ENCODE peak calls at places on chromosomes 4 and X, in eight cellular contexts. One of them, this sample, is unnamed.

GRCh38 chr4:40057540-40058091 is 966 bp downstream of the N4BP2 start:
- DNase-seq in uterus: peak; percentile 88
- DNase-seq in RWPE1: peak; percentile 97
- DNase-seq in mammary epithelial cell: peak; percentile 96
- DNase-seq in astrocyte of the spinal cord: peak; percentile 97
- DNase-seq in spleen: peak; percentile 82
- DNase-seq in GM13976: peak; percentile 90
- DNase-seq in transverse colon: peak; percentile 85
- DNase-seq in this sample: no peak

GRCh38 chr4:113788888-113789287 is 27.4 kb upstream of the CAMK2D start:
- DNase-seq in uterus: no peak
- DNase-seq in RWPE1: no peak
- DNase-seq in mammary epithelial cell: no peak
- DNase-seq in astrocyte of the spinal cord: no peak
- DNase-seq in spleen: no peak
- DNase-seq in GM13976: no peak
- DNase-seq in transverse colon: no peak
- DNase-seq in this sample: no peak

GRCh38 chr4:15989431-15989830 is 26.5 kb upstream of the FGFBP2 start:
- DNase-seq in uterus: no peak
- DNase-seq in RWPE1: no peak
- DNase-seq in mammary epithelial cell: no peak
- DNase-seq in astrocyte of the spinal cord: no peak
- DNase-seq in spleen: no peak
- DNase-seq in GM13976: no peak
- DNase-seq in transverse colon: no peak
- DNase-seq in this sample: no peak

GRCh38 chr4:83082777-83083176 is 31.8 kb downstream of the PLAC8 start:
- DNase-seq in uterus: no peak
- DNase-seq in RWPE1: no peak
- DNase-seq in mammary epithelial cell: peak; percentile 51
- DNase-seq in astrocyte of the spinal cord: peak; percentile 12
- DNase-seq in spleen: peak; percentile 79
- DNase-seq in GM13976: no peak
- DNase-seq in transverse colon: no peak
- DNase-seq in this sample: no peak

GRCh38 chrX:3711331-3711917 is 2.0 kb downstream of the PRKX start:
- DNase-seq in uterus: no peak
- DNase-seq in RWPE1: no peak
- DNase-seq in mammary epithelial cell: no peak
- DNase-seq in astrocyte of the spinal cord: no peak
- DNase-seq in spleen: peak; percentile 83
- DNase-seq in GM13976: no peak
- DNase-seq in transverse colon: peak; percentile 25
- DNase-seq in this sample: peak; percentile 59

GRCh38 chrX:152632445-152633097 is 5.1 kb upstream of the GABRQ start:
- DNase-seq in uterus: no peak
- DNase-seq in RWPE1: peak; percentile 16
- DNase-seq in mammary epithelial cell: peak; percentile 23
- DNase-seq in astrocyte of the spinal cord: peak; percentile 43
- DNase-seq in spleen: no peak
- DNase-seq in GM13976: no peak
- DNase-seq in transverse colon: peak; percentile 47
- DNase-seq in this sample: no peak

GRCh38 chrX:108590496-108590895 is 145.9 kb downstream of the IRS4 start:
- DNase-seq in uterus: no peak
- DNase-seq in RWPE1: no peak
- DNase-seq in mammary epithelial cell: no peak
- DNase-seq in astrocyte of the spinal cord: peak; percentile 17
- DNase-seq in spleen: no peak
- DNase-seq in GM13976: no peak
- DNase-seq in transverse colon: no peak
- DNase-seq in this sample: no peak

GRCh38 chrX:21932277-21932996 is 8.1 kb upstream of the SMS start:
- DNase-seq in uterus: no peak
- DNase-seq in RWPE1: peak; percentile 44
- DNase-seq in mammary epithelial cell: peak; percentile 89
- DNase-seq in astrocyte of the spinal cord: peak; percentile 91
- DNase-seq in spleen: no peak
- DNase-seq in GM13976: no peak
- DNase-seq in transverse colon: no peak
- DNase-seq in this sample: no peak

GRCh38 chr4:185810746-185811508 is 1.1 kb downstream of the SORBS2 start:
- DNase-seq in uterus: no peak
- DNase-seq in RWPE1: no peak
- DNase-seq in mammary epithelial cell: peak; percentile 72
- DNase-seq in astrocyte of the spinal cord: no peak
- DNase-seq in spleen: no peak
- DNase-seq in GM13976: no peak
- DNase-seq in transverse colon: no peak
- DNase-seq in this sample: no peak

GRCh38 chrX:106726485-106727437 is at the start of gene RNF128:
- DNase-seq in uterus: no peak
- DNase-seq in RWPE1: peak; percentile 55
- DNase-seq in mammary epithelial cell: peak; percentile 62
- DNase-seq in astrocyte of the spinal cord: peak; percentile 23
- DNase-seq in spleen: peak; percentile 66
- DNase-seq in GM13976: no peak
- DNase-seq in transverse colon: peak; percentile 76
- DNase-seq in this sample: no peak

GRCh38 chr4:150884625-150885024 is 130.5 kb downstream of the LRBA start:
- DNase-seq in uterus: no peak
- DNase-seq in RWPE1: no peak
- DNase-seq in mammary epithelial cell: no peak
- DNase-seq in astrocyte of the spinal cord: no peak
- DNase-seq in spleen: no peak
- DNase-seq in GM13976: no peak
- DNase-seq in transverse colon: no peak
- DNase-seq in this sample: no peak
- TF ChIP-seq CTCF in uterus: no peak
- TF ChIP-seq CTCF in RWPE1: no peak
- TF ChIP-seq CTCF in mammary epithelial cell: no peak
- TF ChIP-seq CTCF in astrocyte of the spinal cord: no peak
- TF ChIP-seq CTCF in spleen: no peak
- TF ChIP-seq CTCF in GM13976: no peak
- TF ChIP-seq CTCF in transverse colon: no peak
- TF ChIP-seq CTCF in this sample: no peak

DNA sequence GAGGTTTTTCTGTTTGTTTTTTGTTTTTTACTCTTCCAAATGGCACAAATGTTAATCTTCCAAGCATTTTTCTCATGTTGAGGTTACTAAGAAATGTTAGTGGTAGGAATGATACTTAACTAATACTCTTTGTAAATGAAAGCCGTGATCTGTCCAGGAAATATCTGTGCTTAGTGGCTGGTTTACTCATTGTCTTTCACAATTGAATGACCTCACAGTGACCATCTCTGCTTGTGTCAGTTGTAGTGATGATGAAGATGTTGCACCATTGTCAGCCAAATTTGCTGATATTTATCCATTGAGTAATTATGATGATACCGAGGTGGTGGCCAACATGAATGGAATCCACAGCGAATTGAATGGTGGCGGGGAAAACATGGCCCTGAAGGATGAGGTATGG is 93.5 kb downstream of the TNIP2 start:
- DNase-seq in uterus: no peak
- DNase-seq in RWPE1: peak; percentile 6
- DNase-seq in mammary epithelial cell: peak; percentile 52
- DNase-seq in astrocyte of the spinal cord: peak; percentile 62
- DNase-seq in spleen: no peak
- DNase-seq in GM13976: no peak
- DNase-seq in transverse colon: no peak
- DNase-seq in this sample: no peak
- TF ChIP-seq CTCF in uterus: no peak
- TF ChIP-seq CTCF in RWPE1: no peak
- TF ChIP-seq CTCF in mammary epithelial cell: no peak
- TF ChIP-seq CTCF in astrocyte of the spinal cord: no peak
- TF ChIP-seq CTCF in spleen: no peak
- TF ChIP-seq CTCF in GM13976: no peak
- TF ChIP-seq CTCF in transverse colon: no peak
- TF ChIP-seq CTCF in this sample: no peak

GRCh38 chrX:50169717-50170116 is 31.1 kb downstream of the AKAP4 start:
- DNase-seq in uterus: no peak
- DNase-seq in RWPE1: no peak
- DNase-seq in mammary epithelial cell: no peak
- DNase-seq in astrocyte of the spinal cord: no peak
- DNase-seq in spleen: no peak
- DNase-seq in GM13976: no peak
- DNase-seq in transverse colon: no peak
- DNase-seq in this sample: no peak
- TF ChIP-seq CTCF in uterus: no peak
- TF ChIP-seq CTCF in RWPE1: no peak
- TF ChIP-seq CTCF in mammary epithelial cell: no peak
- TF ChIP-seq CTCF in astrocyte of the spinal cord: no peak
- TF ChIP-seq CTCF in spleen: no peak
- TF ChIP-seq CTCF in GM13976: no peak
- TF ChIP-seq CTCF in transverse colon: no peak
- TF ChIP-seq CTCF in this sample: no peak

DNA sequence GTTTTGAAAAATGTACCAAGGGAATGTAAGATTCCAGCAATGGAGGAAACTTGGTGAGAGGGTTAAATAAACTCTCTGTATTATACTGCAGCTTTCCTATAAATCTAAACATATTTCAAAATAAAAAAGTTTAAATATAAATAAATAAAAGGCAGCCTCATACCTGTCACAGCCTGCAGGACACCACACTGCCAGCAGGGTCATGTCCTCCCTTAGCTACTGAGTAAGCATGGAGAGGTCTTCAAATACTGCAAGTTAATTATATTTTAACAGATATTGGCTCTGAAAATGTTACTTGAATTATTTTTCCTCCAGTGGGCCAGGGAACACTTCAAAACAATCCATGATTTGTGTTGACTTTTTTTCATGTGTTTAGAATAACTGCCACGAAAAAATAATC is 852.8 kb upstream of the PCDH7 start:
- DNase-seq in uterus: no peak
- DNase-seq in RWPE1: no peak
- DNase-seq in mammary epithelial cell: no peak
- DNase-seq in astrocyte of the spinal cord: no peak
- DNase-seq in spleen: no peak
- DNase-seq in GM13976: no peak
- DNase-seq in transverse colon: no peak
- DNase-seq in this sample: no peak
- TF ChIP-seq CTCF in uterus: no peak
- TF ChIP-seq CTCF in RWPE1: no peak
- TF ChIP-seq CTCF in mammary epithelial cell: no peak
- TF ChIP-seq CTCF in astrocyte of the spinal cord: no peak
- TF ChIP-seq CTCF in spleen: no peak
- TF ChIP-seq CTCF in GM13976: no peak
- TF ChIP-seq CTCF in transverse colon: no peak
- TF ChIP-seq CTCF in this sample: peak; percentile 16